ENCODE peak calls at places on chromosomes 2 and 18, in nine cellular contexts. I is ELF-1; E is globus pallidus; C is stimulated activated naive B cell treated with anti-CD40 and anti-IgM and Interleukin-4, amounts not matched to agents 10 μg/mL and 1 μg/mL and 100 μg/mL, for 72 hours; U is cardiac fibroblast; F is K562; O is central memory CD4-positive, alpha-beta T cell; R is lower leg skin; P is skeletal muscle cell. L is an unnamed sample.

GRCh38 chr18:28723506-28723905 is 546.6 kb upstream of the CDH2 start:
- DNase-seq in I (no peak), E (no peak), C (no peak), U (no peak), F (no peak), O (no peak), R (no peak), P (no peak), L (no peak)

GRCh38 chr2:152320166-152320565 is 14.8 kb upstream of the FMNL2 start:
- DNase-seq in I (no peak), E (no peak), C (no peak), U (no peak), F (no peak), O (no peak), R (no peak), P (no peak), L (no peak)

GRCh38 chr18:67710639-67711038 is 194.1 kb upstream of the DSEL start:
- DNase-seq in I (peak; percentile 26), E (no peak), C (no peak), U (no peak), F (no peak), O (no peak), R (no peak), P (no peak), L (no peak)

GRCh38 chr18:42045346-42045745 is 90.3 kb downstream of the PIK3C3 start:
- DNase-seq in I (no peak), E (no peak), C (no peak), U (peak; percentile 17), F (no peak), O (no peak), R (no peak), P (peak; percentile 6), L (no peak)

GRCh38 chr2:149422337-149422990 is 92.1 kb downstream of the LYPD6 start:
- DNase-seq in I (peak; percentile 25), E (no peak), C (no peak), U (peak; percentile 44), F (no peak), O (no peak), R (no peak), P (no peak), L (no peak)

GRCh38 chr2:216516730-216517350 is 18.2 kb downstream of the RPL37A start:
- DNase-seq in I (no peak), E (peak; percentile 29), C (no peak), U (peak; percentile 72), F (peak; percentile 49), O (no peak), R (no peak), P (no peak), L (peak; percentile 51)

GRCh38 chr2:21822505-21822904 is 698.7 kb downstream of the TDRD15 start:
- DNase-seq in I (no peak), E (no peak), C (no peak), U (no peak), F (no peak), O (no peak), R (no peak), P (no peak), L (no peak)

GRCh38 chr18:45248240-45248903 is 366.9 kb upstream of the SLC14A2 start:
- DNase-seq in I (no peak), E (peak; percentile 19), C (no peak), U (peak; percentile 92), F (no peak), O (no peak), R (no peak), P (peak; percentile 31), L (no peak)

GRCh38 chr18:54004828-54005227 is 219.6 kb downstream of the MBD2 start:
- DNase-seq in I (peak; percentile 16), E (no peak), C (no peak), U (peak; percentile 13), F (no peak), O (no peak), R (no peak), P (no peak), L (no peak)

GRCh38 chr18:45626330-45627203 is 11.3 kb downstream of the SLC14A2 start:
- DNase-seq in I (peak; percentile 72), E (no peak), C (no peak), U (peak; percentile 45), F (no peak), O (no peak), R (peak; percentile 76), P (no peak), L (no peak)

GRCh38 chr18:46320928-46321855 is 217.0 kb downstream of the HAUS1 start:
- DNase-seq in I (no peak), E (no peak), C (no peak), U (peak; percentile 35), F (no peak), O (no peak), R (no peak), P (no peak), L (no peak)

GRCh38 chr2:145169285-145169684 is 649.4 kb upstream of the ZEB2 start:
- DNase-seq in I (no peak), E (no peak), C (no peak), U (peak; percentile 43), F (no peak), O (no peak), R (no peak), P (no peak), L (no peak)

GRCh38 chr2:219571311-219572236 is at the start of gene OBSL1:
- DNase-seq in I (peak; percentile 87), E (no peak), C (no peak), U (peak; percentile 91), F (peak; percentile 85), O (no peak), R (peak; percentile 91), P (peak; percentile 51), L (no peak)

GRCh38 chr2:37881397-37881796 is 43.7 kb upstream of the RMDN2 start:
- DNase-seq in I (no peak), E (no peak), C (no peak), U (no peak), F (no peak), O (no peak), R (no peak), P (no peak), L (no peak)

GRCh38 chr2:29702276-29702675 is 219.1 kb downstream of the ALK start:
- DNase-seq in I (no peak), E (no peak), C (no peak), U (no peak), F (no peak), O (no peak), R (no peak), P (no peak), L (no peak)

GRCh38 chr2:144330951-144331651 is 188.8 kb downstream of the ZEB2 start:
- DNase-seq in I (no peak), E (peak; percentile 25), C (no peak), U (no peak), F (no peak), O (peak; percentile 7), R (no peak), P (no peak), L (no peak)

GRCh38 chr2:45121236-45121927 is 112.1 kb upstream of the SIX2 start:
- DNase-seq in I (no peak), E (no peak), C (no peak), U (no peak), F (no peak), O (no peak), R (no peak), P (no peak), L (no peak)

GRCh38 chr18:35910327-35910726 is 62.2 kb upstream of the RMP24 start:
- DNase-seq in I (no peak), E (no peak), C (no peak), U (no peak), F (no peak), O (no peak), R (no peak), P (no peak), L (no peak)

GRCh38 chr18:55421612-55422381 is 166.2 kb downstream of the TCF4 start:
- DNase-seq in I (no peak), E (peak; percentile 77), C (no peak), U (peak; percentile 63), F (no peak), O (no peak), R (no peak), P (peak; percentile 49), L (no peak)

GRCh38 chr2:35788543-35788942 is 567.0 kb upstream of the CRIM1 start:
- DNase-seq in I (no peak), E (no peak), C (no peak), U (no peak), F (no peak), O (no peak), R (no peak), P (no peak), L (no peak)

GRCh38 chr2:119230630-119231185 is 7.1 kb downstream of the STEAP3 start:
- DNase-seq in I (peak; percentile 54), E (no peak), C (no peak), U (peak; percentile 59), F (no peak), O (no peak), R (no peak), P (peak; percentile 76), L (no peak)

GRCh38 chr2:70994055-70994444 is 623 bp downstream of the TEX261 start:
- DNase-seq in I (peak; percentile 14), E (no peak), C (no peak), U (no peak), F (no peak), O (no peak), R (no peak), P (no peak), L (no peak)

GRCh38 chr2:221478106-221478863 is 93.8 kb downstream of the EPHA4 start:
- DNase-seq in I (peak; percentile 60), E (no peak), C (no peak), U (no peak), F (no peak), O (no peak), R (no peak), P (no peak), L (no peak)

GRCh38 chr18:73549236-73549635 is 598.4 kb downstream of the FBXO15 start:
- DNase-seq in I (no peak), E (peak; percentile 1), C (no peak), U (peak; percentile 1), F (no peak), O (no peak), R (no peak), P (no peak), L (no peak)

GRCh38 chr2:174344716-174345472 is 10.1 kb downstream of the SP9 start:
- DNase-seq in I (peak; percentile 46), E (no peak), C (no peak), U (peak; percentile 45), F (no peak), O (no peak), R (no peak), P (no peak), L (peak; percentile 18)

GRCh38 chr2:154194917-154195643 is 323.4 kb downstream of the GALNT13 start:
- DNase-seq in I (no peak), E (no peak), C (no peak), U (no peak), F (no peak), O (no peak), R (no peak), P (no peak), L (no peak)

GRCh38 chr2:169038338-169038757 is 7.2 kb upstream of the ABCB11 start:
- DNase-seq in I (no peak), E (no peak), C (peak; percentile 35), U (peak; percentile 58), F (no peak), O (no peak), R (no peak), P (peak; percentile 42), L (no peak)

GRCh38 chr18:46502444-46502843 is 154.6 kb downstream of the LOXHD1 start:
- DNase-seq in I (peak; percentile 64), E (no peak), C (no peak), U (peak; percentile 5), F (peak; percentile 23), O (no peak), R (no peak), P (no peak), L (peak; percentile 17)